ENCODE peak calls at places on chromosomes 3 and 15, in seven cellular contexts. E is HCT116; N is posterior vena cava; B is T-helper 1 cell; J is IMR-90; L is activated CD4-positive, CD25-positive, alpha-beta regulatory T cell; X is stimulated activated CD8-positive, alpha-beta memory T cell treated with anti-CD3 and anti-CD28 coated beads, Interleukin-7, amount 100 ng/mL, for 1 hour. M is an unnamed sample.
A peak's percentile ranks its signal among the peaks of the same experiment; 100 is the strongest.

GRCh38 chr3:9347086-9347485 is 15.8 kb upstream of the THUMPD3 start:
- DNase-seq in J (peak; percentile 69), B (no peak), N (no peak), E (no peak), X (no peak), L (no peak), M (no peak)

GRCh38 chr15:40650479-40650878 is 44.5 kb upstream of the RAD51 start:
- DNase-seq in J (no peak), X (no peak), E (no peak), B (no peak), N (no peak), L (no peak), M (no peak)

GRCh38 chr3:134095005-134095404 is 65.3 kb upstream of the SLCO2A1 start:
- DNase-seq in B (no peak), E (no peak), J (peak; percentile 46), L (no peak), X (no peak), N (no peak), M (no peak)

GRCh38 chr15:22949074-22949547 is 31.1 kb downstream of the CYFIP1 start:
- DNase-seq in X (no peak), B (no peak), E (no peak), N (peak; percentile 94), L (no peak), J (peak; percentile 24), M (no peak)

GRCh38 chr3:45071075-45071474 is 45.0 kb downstream of the CLEC3B start:
- DNase-seq in J (no peak), B (no peak), N (no peak), L (no peak), X (no peak), E (no peak), M (no peak)

GRCh38 chr15:31526916-31527690 is 200.5 kb downstream of the KLF13 start:
- DNase-seq in L (no peak), J (no peak), B (no peak), X (no peak), N (peak; percentile 64), E (no peak), M (no peak)

GRCh38 chr3:134406331-134407246 is 32.3 kb upstream of the AMOTL2 start:
- DNase-seq in X (no peak), E (no peak), J (no peak), L (no peak), B (no peak), N (peak; percentile 79), M (no peak)

GRCh38 chr3:192409203-192409837 is 318.0 kb downstream of the FGF12 start:
- DNase-seq in X (no peak), L (no peak), E (no peak), J (no peak), N (peak; percentile 77), B (no peak), M (no peak)

GRCh38 chr3:13698498-13698897 is 149.6 kb downstream of the FBLN2 start:
- DNase-seq in X (no peak), E (no peak), L (no peak), N (no peak), B (no peak), J (no peak), M (no peak)

GRCh38 chr15:81197255-81197630 is 564 bp downstream of the IL16 start:
- DNase-seq in X (no peak), L (no peak), J (no peak), E (no peak), B (no peak), N (no peak), M (no peak)

GRCh38 chr15:57149196-57149595 is 227.1 kb upstream of the CGNL1 start:
- DNase-seq in B (no peak), E (no peak), J (peak; percentile 51), N (no peak), L (no peak), X (no peak), M (no peak)

GRCh38 chr3:58000713-58001467 is 7.3 kb upstream of the FLNB start:
- DNase-seq in L (no peak), X (no peak), J (no peak), E (no peak), B (no peak), N (no peak), M (no peak)

GRCh38 chr3:171825222-171825828 is 15.0 kb upstream of the PLD1 start:
- DNase-seq in X (no peak), N (no peak), J (peak; percentile 96), E (no peak), B (no peak), L (no peak), M (no peak)

GRCh38 chr3:72100062-72100511 is 315.1 kb upstream of the PROK2 start:
- DNase-seq in B (no peak), L (no peak), X (no peak), E (no peak), N (no peak), J (no peak), M (no peak)

GRCh38 chr3:13073042-13073906 is at the start of gene IQSEC1:
- DNase-seq in X (peak; percentile 48), J (peak; percentile 7), L (peak; percentile 46), E (no peak), B (peak; percentile 64), N (peak; percentile 91), M (peak; percentile 62)

GRCh38 chr15:31141792-31142191 is 40.3 kb upstream of the TRPM1 start:
- DNase-seq in J (no peak), B (no peak), N (no peak), X (no peak), L (no peak), E (no peak), M (no peak)

GRCh38 chr3:127083778-127084355 is 101.0 kb downstream of the PLXNA1 start:
- DNase-seq in L (no peak), B (no peak), E (no peak), J (no peak), X (no peak), N (no peak), M (no peak)

GRCh38 chr15:93317772-93318171 is 228.8 kb upstream of the RGMA start:
- DNase-seq in N (no peak), L (no peak), X (no peak), E (no peak), J (no peak), B (no peak), M (no peak)

GRCh38 chr15:63156708-63157065 is 590 bp downstream of the RPS27L start:
- DNase-seq in E (no peak), L (no peak), B (no peak), J (peak; percentile 47), X (no peak), N (no peak), M (peak; percentile 8)

GRCh38 chr3:177610677-177611654 is 413.7 kb upstream of the TBL1XR1 start:
- DNase-seq in E (no peak), J (peak; percentile 40), N (no peak), X (no peak), B (no peak), L (no peak), M (no peak)

GRCh38 chr3:182713743-182714517 is 79.4 kb upstream of the ATP11B start:
- DNase-seq in E (peak; percentile 60), N (no peak), J (peak; percentile 79), B (no peak), L (no peak), X (no peak), M (no peak)

GRCh38 chr3:128170866-128171516 is 17.7 kb downstream of the EEFSEC start:
- DNase-seq in X (no peak), E (peak; percentile 56), L (no peak), N (no peak), J (peak; percentile 83), B (no peak), M (no peak)

GRCh38 chr15:85730001-85730820 is 64.5 kb downstream of the KLHL25 start:
- DNase-seq in E (peak; percentile 47), B (no peak), N (no peak), J (peak; percentile 71), L (no peak), X (no peak), M (peak; percentile 12)

GRCh38 chr3:40317061-40317676 is 7.7 kb downstream of the EIF1B start:
- DNase-seq in L (no peak), E (peak; percentile 60), B (peak; percentile 10), J (peak; percentile 71), N (no peak), X (peak; percentile 19), M (no peak)

GRCh38 chr3:194245474-194245873 is 105.7 kb downstream of the CPN2 start:
- DNase-seq in N (no peak), B (no peak), J (no peak), L (no peak), E (no peak), X (no peak), M (no peak)

GRCh38 chr3:151460774-151461450 is at the start of gene IGSF10:
- DNase-seq in E (no peak), L (no peak), J (no peak), N (peak; percentile 83), B (no peak), X (no peak), M (no peak)

M was measured in stimulated activated naive CD4-positive, alpha-beta T cell treated with Interleukin-2 at 50 U/mL for 16 hours.